ENCODE peak calls at places on chromosomes 5 and 9, in six cellular contexts. Z, E, B, G, K and Y are unnamed samples.

GRCh38 chr5:102617857-102618187 is 119.0 kb upstream of the SLCO6A1 start:
- DNase-seq in G (no peak), B (no peak), K (peak; percentile 44), Z (no peak), E (no peak), Y (no peak)

GRCh38 chr9:99092643-99093491 is 12.0 kb upstream of the TGFBR1 start:
- DNase-seq in E (no peak), Z (no peak), K (no peak), G (no peak), B (no peak), Y (no peak)

GRCh38 chr9:3136999-3137675 is 293.2 kb upstream of the PUM3 start:
- DNase-seq in K (no peak), B (no peak), G (no peak), E (no peak), Z (no peak), Y (no peak)

GRCh38 chr5:120055858-120056257 is 408.2 kb upstream of the PRR16 start:
- DNase-seq in K (peak; percentile 26), Z (peak; percentile 65), B (no peak), G (no peak), E (no peak), Y (no peak)

GRCh38 chr5:77249475-77249874 is 39.0 kb downstream of the PDE8B start:
- DNase-seq in G (no peak), Z (no peak), B (no peak), K (no peak), E (no peak), Y (no peak)

GRCh38 chr5:170296935-170297588 is 515 bp downstream of the LCP2 start:
- DNase-seq in K (no peak), B (no peak), Z (no peak), E (no peak), G (no peak), Y (no peak)

GRCh38 chr9:95433096-95433852 is 83.5 kb downstream of the PTCH1 start:
- DNase-seq in B (no peak), E (no peak), G (no peak), K (no peak), Z (no peak), Y (no peak)

GRCh38 chr9:133855802-133856592 is 117.8 kb upstream of the SARDH start:
- DNase-seq in K (peak; percentile 89), G (peak; percentile 77), B (peak; percentile 74), Z (peak; percentile 85), E (peak; percentile 70), Y (no peak)

GRCh38 chr5:151413800-151414199 is 33.6 kb upstream of the SLC36A1 start:
- DNase-seq in Z (no peak), B (no peak), G (no peak), K (no peak), E (no peak), Y (no peak)

GRCh38 chr5:62386824-62387223 is 16.9 kb downstream of the DIMT1 start:
- DNase-seq in G (no peak), K (no peak), E (no peak), Z (no peak), B (no peak), Y (no peak)

GRCh38 chr9:29230931-29231330 is 1657.7 kb upstream of the C9orf72 start:
- DNase-seq in G (no peak), B (no peak), K (no peak), Z (no peak), E (no peak), Y (no peak)

GRCh38 chr5:95352686-95353085 is 38.5 kb upstream of the FAM81B start:
- DNase-seq in K (no peak), G (no peak), Z (no peak), B (no peak), E (no peak), Y (no peak)

GRCh38 chr9:18438300-18438925 is 35.5 kb upstream of the ADAMTSL1 start:
- DNase-seq in E (peak; percentile 20), K (peak; percentile 67), G (no peak), B (peak; percentile 62), Z (peak; percentile 50), Y (peak; percentile 84)

GRCh38 chr5:81826128-81826527 is 75.2 kb upstream of the SSBP2 start:
- DNase-seq in Z (no peak), G (no peak), K (no peak), B (no peak), E (no peak), Y (no peak)

GRCh38 chr5:53092242-53092641 is 17.3 kb downstream of the MOCS2 start:
- DNase-seq in G (no peak), K (no peak), Z (no peak), B (no peak), E (no peak), Y (no peak)

GRCh38 chr5:32562841-32563240 is 22.5 kb upstream of the SUB1 start:
- DNase-seq in B (no peak), K (no peak), E (no peak), G (no peak), Z (no peak), Y (no peak)

DNA sequence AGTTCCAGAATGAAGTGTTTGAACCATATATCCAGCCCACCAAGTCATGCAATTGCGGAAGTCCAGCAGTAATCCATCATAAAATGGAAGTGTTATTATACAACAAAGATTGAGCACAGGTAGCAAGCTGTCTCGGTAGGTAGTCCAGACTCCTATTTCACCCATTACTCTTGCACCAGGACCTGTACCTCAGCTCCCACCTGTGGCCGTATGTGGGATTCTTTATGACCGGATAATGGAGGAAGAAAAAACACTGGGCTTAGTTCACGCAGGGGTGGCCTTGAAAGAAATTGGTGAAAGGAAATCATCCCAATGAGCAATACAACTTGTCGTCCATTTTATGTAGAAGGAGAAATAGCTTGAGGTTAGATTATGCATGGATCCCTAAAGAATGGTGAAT is 216.3 kb downstream of the ESM1 start:
- DNase-seq in K (no peak), E (no peak), B (no peak), G (peak; percentile 19), Z (no peak), Y (peak; percentile 60)
- TF ChIP-seq CTCF in K (peak; percentile 11), E (no peak), B (no peak), G (peak; percentile 42), Z (no peak), Y (peak; percentile 73)

GRCh38 chr9:127525426-127526188 is 74.3 kb downstream of the LRSAM1 start:
- DNase-seq in E (no peak), G (peak; percentile 31), Z (peak; percentile 68), B (no peak), K (no peak), Y (no peak)

GRCh38 chr9:127529671-127530070 is 78.4 kb downstream of the LRSAM1 start:
- DNase-seq in B (no peak), K (no peak), G (no peak), Z (no peak), E (no peak), Y (no peak)

GRCh38 chr9:127526655-127527559 is 75.6 kb downstream of the LRSAM1 start:
- DNase-seq in K (no peak), Z (no peak), G (no peak), E (no peak), B (no peak), Y (no peak)

GRCh38 chr9:127528407-127529251 is 77.3 kb downstream of the LRSAM1 start:
- DNase-seq in Z (no peak), B (no peak), G (no peak), E (no peak), K (no peak), Y (no peak)

GRCh38 chr9:127527560-127528268 is 76.4 kb downstream of the LRSAM1 start:
- DNase-seq in K (no peak), E (no peak), B (no peak), Z (no peak), G (no peak), Y (no peak)
- H3K36me3 ChIP-seq in K (peaks cover 6% of the 10 kb centered on the region), E (peaks cover 48% of the 10 kb centered on the region), B (peaks cover 77% of the 10 kb centered on the region), Z (peaks cover 88% of the 10 kb centered on the region), G (peaks cover 11% of the 10 kb centered on the region), Y (peaks cover 41% of the 10 kb centered on the region)

GRCh38 chr9:126777733-126778132 is 27.1 kb upstream of the ZBTB43 start:
- DNase-seq in B (peak; percentile 50), G (peak; percentile 51), Z (no peak), E (no peak), K (peak; percentile 47), Y (peak; percentile 88)

GRCh38 chr9:126775926-126776325 is 28.9 kb upstream of the ZBTB43 start:
- DNase-seq in K (no peak), Z (no peak), G (no peak), B (no peak), E (no peak), Y (no peak)

GRCh38 chr9:126773004-126773607 is 31.7 kb upstream of the ZBTB43 start:
- DNase-seq in K (peak; percentile 44), E (no peak), Z (no peak), G (peak; percentile 45), B (peak; percentile 25), Y (peak; percentile 85)
- TF ChIP-seq CTCF in K (peak; percentile 42), E (peak; percentile 26), Z (peak; percentile 75), G (peak; percentile 71), B (peak; percentile 34), Y (peak; percentile 77)

GRCh38 chr9:289121-289520 is 74.5 kb downstream of the DOCK8 start:
- DNase-seq in Z (no peak), B (no peak), G (peak; percentile 13), K (no peak), E (no peak), Y (no peak)

GRCh38 chr9:281753-282645 is 67.3 kb downstream of the DOCK8 start:
- DNase-seq in E (no peak), Z (no peak), K (no peak), B (no peak), G (no peak), Y (no peak)

GRCh38 chr9:286091-286740 is 71.6 kb downstream of the DOCK8 start:
- DNase-seq in Z (no peak), E (no peak), K (peak; percentile 22), G (peak; percentile 5), B (no peak), Y (no peak)
- H3K36me3 ChIP-seq in Z (no peaks in the 10 kb centered on the region), E (no peaks in the 10 kb centered on the region), K (no peaks in the 10 kb centered on the region), G (no peaks in the 10 kb centered on the region), B (peaks cover 38% of the 10 kb centered on the region), Y (no peaks in the 10 kb centered on the region)

DNA sequence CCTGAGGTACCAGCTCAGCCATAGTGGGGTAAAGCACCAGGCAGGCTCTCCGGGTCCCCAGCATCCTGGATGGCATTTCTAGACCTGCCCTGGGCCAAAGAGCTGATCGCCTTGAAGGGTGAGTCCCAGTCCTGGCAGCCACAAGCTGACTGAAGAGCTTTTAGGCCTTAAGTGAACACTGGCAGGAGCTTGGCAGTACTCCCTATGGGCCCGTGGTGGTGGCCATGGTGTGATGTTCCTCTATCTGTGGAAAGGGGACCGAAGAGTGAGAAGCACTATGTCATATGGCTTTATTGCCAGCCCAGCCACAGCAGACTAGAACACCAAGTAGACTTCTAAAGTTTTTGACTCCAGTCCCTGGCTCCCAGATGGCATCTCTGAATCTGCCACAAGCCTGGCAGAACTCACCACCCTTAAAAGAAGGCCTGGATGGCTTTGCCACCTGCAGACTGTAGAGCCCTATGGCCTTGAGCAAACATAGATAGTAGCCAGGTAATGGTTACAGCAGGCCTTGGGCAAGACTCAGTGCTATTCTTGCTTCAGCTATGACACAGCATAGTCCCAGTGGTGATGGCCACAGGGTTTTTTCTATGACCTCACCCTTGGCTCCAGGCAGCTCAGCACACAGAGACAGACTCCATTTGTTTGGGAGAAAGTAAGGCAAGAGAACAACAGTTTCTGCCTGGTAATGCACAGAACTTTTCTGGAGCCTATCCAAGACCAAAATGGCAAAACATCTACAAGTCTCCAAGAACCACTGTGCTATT is 801.5 kb upstream of the DMAC1 start:
- DNase-seq in G (no peak), K (peak; percentile 13), B (no peak), E (no peak), Z (no peak), Y (no peak)
- TF ChIP-seq CTCF in G (no peak), K (no peak), B (no peak), E (no peak), Z (no peak), Y (no peak)

GRCh38 chr5:98031926-98032325 is 741.5 kb upstream of the RGMB start:
- DNase-seq in E (no peak), G (no peak), K (no peak), Z (no peak), B (no peak), Y (no peak)

GRCh38 chr5:98031496-98031895 is 742.0 kb upstream of the RGMB start:
- DNase-seq in B (no peak), K (no peak), G (no peak), Z (no peak), E (no peak), Y (no peak)
- H3K36me3 ChIP-seq in B (no peaks in the 10 kb centered on the region), K (no peaks in the 10 kb centered on the region), G (no peaks in the 10 kb centered on the region), Z (no peaks in the 10 kb centered on the region), E (no peaks in the 10 kb centered on the region), Y (no peaks in the 10 kb centered on the region)